ENCODE peak calls at places on chromosomes 12 and 14, in eight cellular contexts. One of them, this sample, is unnamed.

GRCh38 chr12:116818341-116818856 is 62.8 kb downstream of the HRK start:
- DNase-seq in naive thymus-derived CD4-positive, alpha-beta T cell: peak; percentile 37
- DNase-seq in upper lobe of right lung: no peak
- DNase-seq in effector memory CD4-positive, alpha-beta T cell: no peak
- DNase-seq in CD8-positive, alpha-beta memory T cell: no peak
- DNase-seq in pancreas: peak; percentile 18
- DNase-seq in ovary: peak; percentile 21
- DNase-seq in tibial nerve: peak; percentile 23
- DNase-seq in this sample: peak; percentile 42

GRCh38 chr12:113154351-113154973 is 4.9 kb downstream of the CFAP73 start:
- DNase-seq in naive thymus-derived CD4-positive, alpha-beta T cell: no peak
- DNase-seq in upper lobe of right lung: no peak
- DNase-seq in tibial nerve: no peak
- DNase-seq in effector memory CD4-positive, alpha-beta T cell: no peak
- DNase-seq in pancreas: no peak
- DNase-seq in ovary: no peak
- DNase-seq in CD8-positive, alpha-beta memory T cell: no peak
- DNase-seq in this sample: peak; percentile 75

GRCh38 chr12:53096761-53097160 is 706 bp upstream of the IGFBP6 start:
- DNase-seq in naive thymus-derived CD4-positive, alpha-beta T cell: no peak
- DNase-seq in effector memory CD4-positive, alpha-beta T cell: no peak
- DNase-seq in ovary: peak; percentile 44
- DNase-seq in pancreas: no peak
- DNase-seq in CD8-positive, alpha-beta memory T cell: no peak
- DNase-seq in tibial nerve: no peak
- DNase-seq in upper lobe of right lung: no peak
- DNase-seq in this sample: no peak

GRCh38 chr12:3089588-3089987 is 12.4 kb downstream of the TSPAN9 start:
- DNase-seq in effector memory CD4-positive, alpha-beta T cell: no peak
- DNase-seq in ovary: no peak
- DNase-seq in tibial nerve: no peak
- DNase-seq in pancreas: no peak
- DNase-seq in naive thymus-derived CD4-positive, alpha-beta T cell: no peak
- DNase-seq in CD8-positive, alpha-beta memory T cell: no peak
- DNase-seq in upper lobe of right lung: no peak
- DNase-seq in this sample: no peak

GRCh38 chr14:94390372-94391086 is 2.1 kb upstream of the SERPINA1 start:
- DNase-seq in upper lobe of right lung: peak; percentile 95
- DNase-seq in effector memory CD4-positive, alpha-beta T cell: no peak
- DNase-seq in tibial nerve: peak; percentile 37
- DNase-seq in pancreas: peak; percentile 62
- DNase-seq in naive thymus-derived CD4-positive, alpha-beta T cell: no peak
- DNase-seq in ovary: no peak
- DNase-seq in CD8-positive, alpha-beta memory T cell: no peak
- DNase-seq in this sample: no peak

GRCh38 chr12:120102189-120103043 is 14.1 kb downstream of the RAB35 start:
- DNase-seq in effector memory CD4-positive, alpha-beta T cell: no peak
- DNase-seq in tibial nerve: no peak
- DNase-seq in CD8-positive, alpha-beta memory T cell: no peak
- DNase-seq in naive thymus-derived CD4-positive, alpha-beta T cell: no peak
- DNase-seq in pancreas: no peak
- DNase-seq in ovary: no peak
- DNase-seq in upper lobe of right lung: no peak
- DNase-seq in this sample: no peak

GRCh38 chr14:55583942-55584468 is 4.0 kb downstream of the KTN1 start:
- DNase-seq in CD8-positive, alpha-beta memory T cell: no peak
- DNase-seq in upper lobe of right lung: no peak
- DNase-seq in naive thymus-derived CD4-positive, alpha-beta T cell: no peak
- DNase-seq in effector memory CD4-positive, alpha-beta T cell: no peak
- DNase-seq in pancreas: no peak
- DNase-seq in tibial nerve: no peak
- DNase-seq in ovary: no peak
- DNase-seq in this sample: no peak

GRCh38 chr12:42716521-42716920 is 127.0 kb upstream of the PRICKLE1 start:
- DNase-seq in naive thymus-derived CD4-positive, alpha-beta T cell: no peak
- DNase-seq in effector memory CD4-positive, alpha-beta T cell: no peak
- DNase-seq in tibial nerve: no peak
- DNase-seq in ovary: no peak
- DNase-seq in CD8-positive, alpha-beta memory T cell: no peak
- DNase-seq in pancreas: no peak
- DNase-seq in upper lobe of right lung: no peak
- DNase-seq in this sample: no peak

GRCh38 chr12:49553512-49554088 is 14.3 kb downstream of the MCRS1 start:
- DNase-seq in tibial nerve: no peak
- DNase-seq in pancreas: no peak
- DNase-seq in naive thymus-derived CD4-positive, alpha-beta T cell: peak; percentile 52
- DNase-seq in upper lobe of right lung: no peak
- DNase-seq in effector memory CD4-positive, alpha-beta T cell: no peak
- DNase-seq in ovary: no peak
- DNase-seq in CD8-positive, alpha-beta memory T cell: no peak
- DNase-seq in this sample: no peak

GRCh38 chr14:93185333-93185688 is 194 bp downstream of the LYSET start:
- DNase-seq in CD8-positive, alpha-beta memory T cell: no peak
- DNase-seq in ovary: no peak
- DNase-seq in effector memory CD4-positive, alpha-beta T cell: no peak
- DNase-seq in naive thymus-derived CD4-positive, alpha-beta T cell: no peak
- DNase-seq in tibial nerve: no peak
- DNase-seq in upper lobe of right lung: no peak
- DNase-seq in pancreas: no peak
- DNase-seq in this sample: no peak

GRCh38 chr14:95505030-95505589 is 11.3 kb downstream of the SYNE3 start:
- DNase-seq in tibial nerve: no peak
- DNase-seq in ovary: no peak
- DNase-seq in naive thymus-derived CD4-positive, alpha-beta T cell: no peak
- DNase-seq in upper lobe of right lung: no peak
- DNase-seq in CD8-positive, alpha-beta memory T cell: no peak
- DNase-seq in pancreas: no peak
- DNase-seq in effector memory CD4-positive, alpha-beta T cell: no peak
- DNase-seq in this sample: no peak

GRCh38 chr12:109385339-109386078 is 37.8 kb downstream of the MYO1H start:
- DNase-seq in ovary: peak; percentile 19
- DNase-seq in effector memory CD4-positive, alpha-beta T cell: no peak
- DNase-seq in upper lobe of right lung: no peak
- DNase-seq in tibial nerve: peak; percentile 19
- DNase-seq in pancreas: no peak
- DNase-seq in naive thymus-derived CD4-positive, alpha-beta T cell: peak; percentile 28
- DNase-seq in CD8-positive, alpha-beta memory T cell: no peak
- DNase-seq in this sample: peak; percentile 33

GRCh38 chr14:49036236-49036635 is 549.9 kb downstream of the RPS29 start:
- DNase-seq in pancreas: no peak
- DNase-seq in effector memory CD4-positive, alpha-beta T cell: no peak
- DNase-seq in naive thymus-derived CD4-positive, alpha-beta T cell: no peak
- DNase-seq in ovary: no peak
- DNase-seq in CD8-positive, alpha-beta memory T cell: no peak
- DNase-seq in tibial nerve: no peak
- DNase-seq in upper lobe of right lung: no peak
- DNase-seq in this sample: no peak

GRCh38 chr12:68240975-68241374 is 12.4 kb downstream of the IL22 start:
- DNase-seq in tibial nerve: no peak
- DNase-seq in effector memory CD4-positive, alpha-beta T cell: peak; percentile 10
- DNase-seq in naive thymus-derived CD4-positive, alpha-beta T cell: peak; percentile 61
- DNase-seq in upper lobe of right lung: peak; percentile 62
- DNase-seq in CD8-positive, alpha-beta memory T cell: peak; percentile 10
- DNase-seq in pancreas: no peak
- DNase-seq in ovary: peak; percentile 52
- DNase-seq in this sample: no peak

GRCh38 chr14:103109789-103110415 is 13.4 kb upstream of the TNFAIP2 start:
- DNase-seq in upper lobe of right lung: no peak
- DNase-seq in pancreas: peak; percentile 37
- DNase-seq in tibial nerve: no peak
- DNase-seq in ovary: peak; percentile 53
- DNase-seq in CD8-positive, alpha-beta memory T cell: no peak
- DNase-seq in naive thymus-derived CD4-positive, alpha-beta T cell: no peak
- DNase-seq in effector memory CD4-positive, alpha-beta T cell: no peak
- DNase-seq in this sample: peak; percentile 77

GRCh38 chr12:43776498-43776897 is 17.7 kb downstream of the IRAK4 start:
- DNase-seq in pancreas: no peak
- DNase-seq in upper lobe of right lung: no peak
- DNase-seq in ovary: no peak
- DNase-seq in effector memory CD4-positive, alpha-beta T cell: no peak
- DNase-seq in tibial nerve: peak; percentile 8
- DNase-seq in naive thymus-derived CD4-positive, alpha-beta T cell: peak; percentile 31
- DNase-seq in CD8-positive, alpha-beta memory T cell: no peak
- DNase-seq in this sample: peak; percentile 53

GRCh38 chr12:89470741-89471504 is 53.7 kb downstream of the GALNT4 start:
- DNase-seq in pancreas: no peak
- DNase-seq in tibial nerve: no peak
- DNase-seq in upper lobe of right lung: no peak
- DNase-seq in CD8-positive, alpha-beta memory T cell: no peak
- DNase-seq in ovary: no peak
- DNase-seq in effector memory CD4-positive, alpha-beta T cell: no peak
- DNase-seq in naive thymus-derived CD4-positive, alpha-beta T cell: peak; percentile 46
- DNase-seq in this sample: peak; percentile 77

GRCh38 chr12:124915249-124916236 is 1.1 kb upstream of the UBC start:
- DNase-seq in pancreas: no peak
- DNase-seq in naive thymus-derived CD4-positive, alpha-beta T cell: no peak
- DNase-seq in effector memory CD4-positive, alpha-beta T cell: no peak
- DNase-seq in tibial nerve: peak; percentile 54
- DNase-seq in upper lobe of right lung: peak; percentile 80
- DNase-seq in CD8-positive, alpha-beta memory T cell: peak; percentile 31
- DNase-seq in ovary: no peak
- DNase-seq in this sample: peak; percentile 38

GRCh38 chr12:20368653-20369163 is 371 bp downstream of the PDE3A start:
- DNase-seq in upper lobe of right lung: peak; percentile 52
- DNase-seq in CD8-positive, alpha-beta memory T cell: no peak
- DNase-seq in tibial nerve: peak; percentile 8
- DNase-seq in pancreas: peak; percentile 9
- DNase-seq in ovary: peak; percentile 13
- DNase-seq in effector memory CD4-positive, alpha-beta T cell: no peak
- DNase-seq in naive thymus-derived CD4-positive, alpha-beta T cell: no peak
- DNase-seq in this sample: peak; percentile 59

GRCh38 chr12:105659355-105660075 is 329.0 kb downstream of the C12orf75 start:
- DNase-seq in effector memory CD4-positive, alpha-beta T cell: no peak
- DNase-seq in ovary: peak; percentile 11
- DNase-seq in naive thymus-derived CD4-positive, alpha-beta T cell: no peak
- DNase-seq in pancreas: no peak
- DNase-seq in CD8-positive, alpha-beta memory T cell: no peak
- DNase-seq in upper lobe of right lung: no peak
- DNase-seq in tibial nerve: peak; percentile 28
- DNase-seq in this sample: no peak

GRCh38 chr14:30292591-30292990 is 266.4 kb upstream of the G2E3 start:
- DNase-seq in tibial nerve: no peak
- DNase-seq in naive thymus-derived CD4-positive, alpha-beta T cell: no peak
- DNase-seq in ovary: no peak
- DNase-seq in effector memory CD4-positive, alpha-beta T cell: no peak
- DNase-seq in CD8-positive, alpha-beta memory T cell: no peak
- DNase-seq in pancreas: no peak
- DNase-seq in upper lobe of right lung: no peak
- DNase-seq in this sample: no peak

GRCh38 chr12:3130053-3130805 is 53.0 kb downstream of the TSPAN9 start:
- DNase-seq in upper lobe of right lung: no peak
- DNase-seq in tibial nerve: no peak
- DNase-seq in pancreas: no peak
- DNase-seq in ovary: no peak
- DNase-seq in CD8-positive, alpha-beta memory T cell: no peak
- DNase-seq in naive thymus-derived CD4-positive, alpha-beta T cell: no peak
- DNase-seq in effector memory CD4-positive, alpha-beta T cell: no peak
- DNase-seq in this sample: no peak

GRCh38 chr14:102188187-102188586 is 48.5 kb downstream of the WDR20 start:
- DNase-seq in ovary: no peak
- DNase-seq in effector memory CD4-positive, alpha-beta T cell: no peak
- DNase-seq in tibial nerve: no peak
- DNase-seq in naive thymus-derived CD4-positive, alpha-beta T cell: no peak
- DNase-seq in pancreas: no peak
- DNase-seq in CD8-positive, alpha-beta memory T cell: no peak
- DNase-seq in upper lobe of right lung: no peak
- DNase-seq in this sample: no peak

GRCh38 chr14:69637503-69638030 is 26.2 kb downstream of the SUSD6 start:
- DNase-seq in ovary: no peak
- DNase-seq in pancreas: no peak
- DNase-seq in CD8-positive, alpha-beta memory T cell: no peak
- DNase-seq in naive thymus-derived CD4-positive, alpha-beta T cell: no peak
- DNase-seq in upper lobe of right lung: no peak
- DNase-seq in effector memory CD4-positive, alpha-beta T cell: no peak
- DNase-seq in tibial nerve: no peak
- DNase-seq in this sample: peak; percentile 64

GRCh38 chr12:57616383-57617101 is 5.3 kb downstream of the ARHGEF25 start:
- DNase-seq in tibial nerve: no peak
- DNase-seq in pancreas: no peak
- DNase-seq in ovary: no peak
- DNase-seq in CD8-positive, alpha-beta memory T cell: no peak
- DNase-seq in upper lobe of right lung: no peak
- DNase-seq in naive thymus-derived CD4-positive, alpha-beta T cell: no peak
- DNase-seq in effector memory CD4-positive, alpha-beta T cell: no peak
- DNase-seq in this sample: peak; percentile 55
- H3K27me3 ChIP-seq in tibial nerve: no peaks in the 10 kb centered on the region
- H3K27me3 ChIP-seq in pancreas: no peaks in the 10 kb centered on the region
- H3K27me3 ChIP-seq in ovary: no peaks in the 10 kb centered on the region
- H3K27me3 ChIP-seq in CD8-positive, alpha-beta memory T cell: peaks cover 32% of the 10 kb centered on the region
- H3K27me3 ChIP-seq in upper lobe of right lung: peaks cover 50% of the 10 kb centered on the region
- H3K27me3 ChIP-seq in naive thymus-derived CD4-positive, alpha-beta T cell: peaks cover 11% of the 10 kb centered on the region
- H3K27me3 ChIP-seq in effector memory CD4-positive, alpha-beta T cell: peaks cover 41% of the 10 kb centered on the region
- H3K27me3 ChIP-seq in this sample: peaks cover 70% of the 10 kb centered on the region

DNA sequence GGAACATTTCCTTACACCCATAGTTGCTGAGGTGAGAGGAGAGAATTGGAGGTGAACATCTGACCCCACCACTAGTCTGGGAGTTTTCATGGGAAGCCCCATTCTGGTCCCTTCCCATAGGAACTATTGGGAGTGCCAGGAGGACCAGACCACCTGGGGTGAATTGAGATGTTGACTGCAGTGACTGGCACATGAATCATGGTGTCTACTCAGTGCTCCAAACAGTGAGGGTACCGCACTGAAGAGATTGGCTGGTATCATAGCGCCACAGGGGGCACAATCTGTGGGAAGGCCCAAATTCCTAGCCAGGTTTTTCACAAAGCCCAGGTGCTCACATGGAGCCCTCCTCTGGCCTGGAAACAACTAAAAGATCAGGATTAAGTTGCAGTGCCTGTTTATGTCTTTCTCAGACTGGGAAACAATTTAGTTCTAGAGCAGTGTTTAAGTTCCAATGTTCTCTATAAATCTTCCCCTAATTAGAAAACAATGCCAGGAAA is 3.7 kb upstream of the RNASE9 start:
- DNase-seq in CD8-positive, alpha-beta memory T cell: no peak
- DNase-seq in effector memory CD4-positive, alpha-beta T cell: no peak
- DNase-seq in ovary: no peak
- DNase-seq in tibial nerve: no peak
- DNase-seq in pancreas: no peak
- DNase-seq in naive thymus-derived CD4-positive, alpha-beta T cell: no peak
- DNase-seq in upper lobe of right lung: no peak
- DNase-seq in this sample: no peak
- H3K27me3 ChIP-seq in CD8-positive, alpha-beta memory T cell: no peaks in the 10 kb centered on the region
- H3K27me3 ChIP-seq in effector memory CD4-positive, alpha-beta T cell: no peaks in the 10 kb centered on the region
- H3K27me3 ChIP-seq in ovary: no peaks in the 10 kb centered on the region
- H3K27me3 ChIP-seq in tibial nerve: no peaks in the 10 kb centered on the region
- H3K27me3 ChIP-seq in pancreas: no peaks in the 10 kb centered on the region
- H3K27me3 ChIP-seq in naive thymus-derived CD4-positive, alpha-beta T cell: no peaks in the 10 kb centered on the region
- H3K27me3 ChIP-seq in upper lobe of right lung: no peaks in the 10 kb centered on the region
- H3K27me3 ChIP-seq in this sample: no peaks in the 10 kb centered on the region

GRCh38 chr12:121423253-121423652 is 23.3 kb downstream of the RNF34 start:
- DNase-seq in naive thymus-derived CD4-positive, alpha-beta T cell: no peak
- DNase-seq in upper lobe of right lung: no peak
- DNase-seq in effector memory CD4-positive, alpha-beta T cell: no peak
- DNase-seq in tibial nerve: no peak
- DNase-seq in pancreas: no peak
- DNase-seq in ovary: no peak
- DNase-seq in CD8-positive, alpha-beta memory T cell: no peak
- DNase-seq in this sample: no peak
- H3K27me3 ChIP-seq in naive thymus-derived CD4-positive, alpha-beta T cell: no peaks in the 10 kb centered on the region
- H3K27me3 ChIP-seq in upper lobe of right lung: no peaks in the 10 kb centered on the region
- H3K27me3 ChIP-seq in effector memory CD4-positive, alpha-beta T cell: no peaks in the 10 kb centered on the region
- H3K27me3 ChIP-seq in tibial nerve: no peaks in the 10 kb centered on the region
- H3K27me3 ChIP-seq in pancreas: no peaks in the 10 kb centered on the region
- H3K27me3 ChIP-seq in ovary: no peaks in the 10 kb centered on the region
- H3K27me3 ChIP-seq in CD8-positive, alpha-beta memory T cell: no peaks in the 10 kb centered on the region
- H3K27me3 ChIP-seq in this sample: no peaks in the 10 kb centered on the region

GRCh38 chr14:100728962-100729361 is 2.3 kb downstream of the DLK1 start:
- DNase-seq in tibial nerve: no peak
- DNase-seq in naive thymus-derived CD4-positive, alpha-beta T cell: no peak
- DNase-seq in ovary: no peak
- DNase-seq in pancreas: no peak
- DNase-seq in effector memory CD4-positive, alpha-beta T cell: no peak
- DNase-seq in upper lobe of right lung: no peak
- DNase-seq in CD8-positive, alpha-beta memory T cell: no peak
- DNase-seq in this sample: no peak
- H3K27me3 ChIP-seq in tibial nerve: no peaks in the 10 kb centered on the region
- H3K27me3 ChIP-seq in naive thymus-derived CD4-positive, alpha-beta T cell: no peaks in the 10 kb centered on the region
- H3K27me3 ChIP-seq in ovary: no peaks in the 10 kb centered on the region
- H3K27me3 ChIP-seq in pancreas: no peaks in the 10 kb centered on the region
- H3K27me3 ChIP-seq in effector memory CD4-positive, alpha-beta T cell: no peaks in the 10 kb centered on the region
- H3K27me3 ChIP-seq in upper lobe of right lung: peaks cover 57% of the 10 kb centered on the region
- H3K27me3 ChIP-seq in CD8-positive, alpha-beta memory T cell: no peaks in the 10 kb centered on the region
- H3K27me3 ChIP-seq in this sample: peaks cover 38% of the 10 kb centered on the region

This sample was measured in cardiac muscle cell.